ENCODE peak calls at places on chromosome 20, in seven cellular contexts. B is CD8-positive, alpha-beta T cell; S is NCI-H2029 treated with DMSO at 0.1 percent for 48 hours; Q is AG20443; F is lung; U is left ventricle myocardium superior; T is upper lobe of right lung. V is an unnamed sample.

GRCh38 chr20:34768105-34768504 is 57.3 kb downstream of the NCOA6 start:
- DNase-seq in S (no peak), Q (peak; percentile 56), U (no peak), B (no peak), F (no peak), T (no peak), V (no peak)

GRCh38 chr20:36237477-36237876 is 1.2 kb downstream of the AAR2 start:
- DNase-seq in Q (no peak), B (no peak), S (no peak), U (no peak), F (no peak), T (no peak), V (no peak)

GRCh38 chr20:46334423-46334978 is 26.2 kb upstream of the CDH22 start:
- DNase-seq in Q (no peak), F (no peak), B (no peak), S (no peak), T (no peak), U (no peak), V (no peak)

GRCh38 chr20:3146732-3147341 is 12.8 kb downstream of the FASTKD5 start:
- DNase-seq in B (no peak), U (no peak), T (no peak), Q (no peak), F (no peak), S (no peak), V (no peak)

GRCh38 chr20:35226126-35226774 is at the start of gene MMP24:
- DNase-seq in B (no peak), F (no peak), S (no peak), T (no peak), Q (no peak), U (no peak), V (no peak)

GRCh38 chr20:63381781-63382431 is 20.8 kb upstream of the CHRNA4 start:
- DNase-seq in F (no peak), U (peak; percentile 59), T (no peak), Q (peak; percentile 82), S (no peak), B (peak; percentile 58), V (no peak)

GRCh38 chr20:25749667-25750066 is 53.0 kb upstream of the ZNF337 start:
- DNase-seq in Q (no peak), S (no peak), U (no peak), T (no peak), F (no peak), B (no peak), V (no peak)

GRCh38 chr20:4929686-4930397 is 71.5 kb downstream of the SLC23A2 start:
- DNase-seq in S (no peak), T (no peak), B (no peak), F (no peak), Q (no peak), U (no peak), V (no peak)

GRCh38 chr20:60754866-60755265 is 497.2 kb upstream of the CDH4 start:
- DNase-seq in F (no peak), T (no peak), B (no peak), U (no peak), S (no peak), Q (no peak), V (no peak)

GRCh38 chr20:7608246-7608645 is 332.0 kb downstream of the HAO1 start:
- DNase-seq in Q (peak; percentile 14), B (no peak), U (no peak), S (no peak), T (no peak), F (no peak), V (no peak)

GRCh38 chr20:57457243-57457761 is 66.1 kb downstream of the RBM38 start:
- DNase-seq in T (no peak), S (no peak), U (no peak), Q (no peak), B (no peak), F (no peak), V (no peak)

GRCh38 chr20:64153861-64154589 is 10.2 kb upstream of the MYT1 start:
- DNase-seq in U (peak; percentile 13), S (no peak), T (no peak), B (no peak), F (no peak), Q (no peak), V (no peak)

GRCh38 chr20:45958593-45958992 is 13.4 kb downstream of the ZNF335 start:
- DNase-seq in B (no peak), S (no peak), T (peak; percentile 5), F (no peak), U (peak; percentile 5), Q (no peak), V (no peak)

GRCh38 chr20:23926526-23926880 is 47.0 kb upstream of the CST5 start:
- DNase-seq in T (no peak), B (no peak), Q (no peak), S (no peak), U (no peak), F (no peak), V (no peak)

GRCh38 chr20:9072741-9073310 is 3.9 kb downstream of the PLCB4 start:
- DNase-seq in B (no peak), T (no peak), S (no peak), Q (no peak), U (no peak), F (no peak), V (no peak)

GRCh38 chr20:20138301-20139064 is 86.2 kb downstream of the CFAP61 start:
- DNase-seq in Q (no peak), B (no peak), U (peak; percentile 57), F (no peak), S (no peak), T (no peak), V (no peak)

GRCh38 chr20:13744403-13744802 is 40.3 kb downstream of the ESF1 start:
- DNase-seq in U (no peak), B (no peak), T (no peak), F (no peak), Q (no peak), S (no peak), V (no peak)

GRCh38 chr20:22825546-22825945 is 209.6 kb upstream of the SSTR4 start:
- DNase-seq in S (no peak), B (no peak), F (no peak), T (no peak), U (no peak), Q (no peak), V (no peak)

GRCh38 chr20:43835944-43836540 is 78.6 kb upstream of the TOX2 start:
- DNase-seq in B (no peak), Q (no peak), F (no peak), T (no peak), U (no peak), S (no peak), V (no peak)

V was measured in LNCaP clone FGC.